ENCODE peak calls at places on chromosome 13, in five cellular contexts. X is neural progenitor cell, U is BE2C, V is cardiac muscle cell, B is nephron progenitor cell. E is an unnamed sample.
A peak's percentile ranks its signal among the peaks of the same experiment; 100 is the strongest.

GRCh38 chr13:43802511-43802910 is 15.7 kb upstream of the ENOX1 start:
- DNase-seq in X (no peak), U (no peak), V (no peak), B (no peak), E (no peak)

GRCh38 chr13:72208112-72208645 is 341.2 kb upstream of the DACH1 start:
- DNase-seq in X (no peak), U (peak; percentile 51), V (no peak), B (no peak), E (no peak)

GRCh38 chr13:95921485-95921884 is 131.7 kb downstream of the UGGT2 start:
- DNase-seq in X (no peak), U (no peak), V (no peak), B (no peak), E (no peak)

GRCh38 chr13:95411641-95412040 is 110.4 kb upstream of the ABCC4 start:
- DNase-seq in X (no peak), U (no peak), V (peak; percentile 7), B (no peak), E (no peak)

GRCh38 chr13:26695360-26695705 is 65.3 kb downstream of the GPR12 start:
- DNase-seq in X (no peak), U (no peak), V (no peak), B (no peak), E (no peak)

GRCh38 chr13:78660130-78660857 is 1.3 kb upstream of the OBI1 start:
- DNase-seq in X (no peak), U (peak; percentile 63), V (peak; percentile 24), B (no peak), E (peak; percentile 21)

GRCh38 chr13:49833402-49833801 is 40.9 kb upstream of the KPNA3 start:
- DNase-seq in X (no peak), U (no peak), V (no peak), B (no peak), E (no peak)

GRCh38 chr13:73329355-73329754 is 270.6 kb downstream of the KLF5 start:
- DNase-seq in X (no peak), U (no peak), V (no peak), B (no peak), E (no peak)

GRCh38 chr13:39605677-39606320 is 2.8 kb upstream of the LHFPL6 start:
- DNase-seq in X (no peak), U (no peak), V (no peak), B (no peak), E (no peak)

GRCh38 chr13:19185865-19186645 is 4.4 kb upstream of the TUBA3C start:
- DNase-seq in X (no peak), U (no peak), V (no peak), B (no peak), E (no peak)

GRCh38 chr13:67238277-67238859 is 8.2 kb upstream of the PCDH9 start:
- DNase-seq in X (no peak), U (no peak), V (peak; percentile 55), B (no peak), E (no peak)

GRCh38 chr13:68749801-68750200 is 1357.8 kb upstream of the ATXN8OS start:
- DNase-seq in X (no peak), U (no peak), V (no peak), B (no peak), E (no peak)

GRCh38 chr13:107864543-107865460 is 350.5 kb downstream of the LIG4 start:
- DNase-seq in X (peak; percentile 90), U (no peak), V (peak; percentile 80), B (peak; percentile 72), E (no peak)

GRCh38 chr13:48602296-48603040 is 51.3 kb upstream of the CYSLTR2 start:
- DNase-seq in X (no peak), U (no peak), V (no peak), B (no peak), E (no peak)

GRCh38 chr13:105972811-105973590 is 562.5 kb downstream of the EFNB2 start:
- DNase-seq in X (no peak), U (no peak), V (no peak), B (no peak), E (no peak)

GRCh38 chr13:36154567-36155231 is 23.5 kb upstream of the DCLK1 start:
- DNase-seq in X (peak; percentile 59), U (no peak), V (no peak), B (peak; percentile 65), E (peak; percentile 80)

GRCh38 chr13:28347456-28348371 is 147.2 kb downstream of the FLT1 start:
- DNase-seq in X (no peak), U (peak; percentile 57), V (no peak), B (no peak), E (no peak)

GRCh38 chr13:41751277-41751676 is 209.6 kb downstream of the VWA8 start:
- DNase-seq in X (no peak), U (peak; percentile 18), V (peak; percentile 86), B (no peak), E (no peak)

DNA sequence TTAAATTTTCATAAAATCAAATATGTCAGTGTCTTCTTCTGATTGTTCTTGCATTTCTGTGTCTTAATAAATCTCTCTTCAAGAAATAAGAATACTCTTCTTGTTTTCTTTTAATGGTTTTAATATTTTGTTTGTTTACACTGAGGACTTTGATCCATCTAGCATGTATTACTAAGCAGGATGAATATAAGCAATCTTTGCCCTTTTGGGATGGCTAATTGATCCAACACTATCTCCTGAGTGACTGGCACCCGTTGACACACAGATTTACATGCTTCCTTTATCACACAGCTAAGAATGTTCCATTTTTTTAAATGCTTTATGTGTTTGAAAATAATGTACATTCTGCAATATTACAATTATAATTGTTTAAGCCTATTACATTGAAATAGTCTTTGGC is 134.5 kb downstream of the TBC1D4 start:
- DNase-seq in X (no peak), U (no peak), V (no peak), B (no peak), E (no peak)
- TF ChIP-seq CTCF in X (no peak), U (no peak), V (no peak), B (no peak), E (no peak)

GRCh38 chr13:113803409-113804016 is 44.5 kb downstream of the TMEM255B start:
- DNase-seq in X (no peak), U (no peak), V (no peak), B (no peak), E (no peak)

GRCh38 chr13:113802761-113803160 is 43.7 kb downstream of the TMEM255B start:
- DNase-seq in X (no peak), U (peak; percentile 10), V (no peak), B (no peak), E (no peak)

GRCh38 chr13:113801289-113801961 is 42.4 kb downstream of the TMEM255B start:
- DNase-seq in X (no peak), U (peak; percentile 6), V (no peak), B (no peak), E (no peak)

GRCh38 chr13:113800576-113800926 is 41.5 kb downstream of the TMEM255B start:
- DNase-seq in X (no peak), U (peak; percentile 10), V (no peak), B (no peak), E (no peak)

GRCh38 chr13:113802090-113802531 is 43.1 kb downstream of the TMEM255B start:
- DNase-seq in X (peak; percentile 67), U (peak; percentile 79), V (peak; percentile 83), B (peak; percentile 75), E (peak; percentile 63)
- TF ChIP-seq CTCF in X (no peak), U (peak; percentile 27), V (peak; percentile 9), B (no peak), E (no peak)

GRCh38 chr13:102466836-102467235 is 65.0 kb upstream of the FGF14 start:
- DNase-seq in X (no peak), U (no peak), V (no peak), B (no peak), E (no peak)
- TF ChIP-seq CTCF in X (no peak), U (no peak), V (no peak), B (no peak), E (no peak)

GRCh38 chr13:31161583-31162150 is at the start of gene HSPH1:
- DNase-seq in X (peak; percentile 98), U (peak; percentile 99), V (peak; percentile 99), B (peak; percentile 97), E (peak; percentile 100)
- TF ChIP-seq CTCF in X (peak; percentile 29), U (peak; percentile 10), V (peak; percentile 28), B (no peak), E (peak; percentile 28)

DNA sequence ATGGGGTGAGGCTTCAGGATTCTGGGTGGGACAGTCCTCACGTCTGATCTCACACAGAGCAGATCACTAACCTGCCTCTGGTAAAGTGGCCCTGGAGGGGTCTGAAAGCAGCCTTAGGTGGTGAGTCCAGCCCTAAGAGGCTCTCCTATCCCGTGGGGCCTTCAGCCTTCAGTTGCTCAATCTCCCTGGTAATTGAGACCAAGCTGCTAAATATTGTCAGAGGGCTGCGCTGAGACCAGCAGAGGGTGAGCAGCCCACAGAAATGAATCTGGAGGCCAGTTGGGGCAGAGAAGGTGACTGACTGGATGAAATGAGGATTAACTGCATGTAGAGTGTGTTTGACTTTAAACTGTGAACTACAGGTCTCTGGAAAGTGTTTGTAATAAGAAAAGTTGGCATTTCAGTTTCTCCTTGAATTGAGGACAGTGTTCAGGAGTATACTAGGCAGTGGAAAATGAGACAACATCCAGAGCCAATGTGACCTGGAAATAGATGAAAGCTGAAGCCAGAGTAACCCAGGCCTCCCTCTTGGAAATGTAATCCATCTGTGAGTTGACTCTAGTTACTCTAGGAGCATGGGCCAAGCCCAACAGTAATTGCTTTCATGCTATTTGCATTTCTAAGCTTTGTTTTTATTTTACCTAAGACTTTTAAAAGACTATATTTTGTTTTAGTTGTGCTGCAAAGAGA is 14.3 kb upstream of the HSPH1 start:
- DNase-seq in X (no peak), U (no peak), V (no peak), B (no peak), E (peak; percentile 29)
- TF ChIP-seq CTCF in X (no peak), U (no peak), V (no peak), B (no peak), E (no peak)

E was measured in glutamatergic neuron.